ENCODE peak calls at places on chromosomes 16 and 17, in nine cellular contexts. T, L, U, O, R, J, I, V and M are unnamed samples.

GRCh38 chr16:12272264-12272663 is 295.7 kb downstream of the SNX29 start:
- DNase-seq in T (no peak), L (no peak), U (no peak), O (no peak), R (no peak), J (no peak), I (no peak), V (no peak), M (no peak)

GRCh38 chr16:69410285-69410990 is 14.0 kb upstream of the CYB5B start:
- DNase-seq in T (no peak), L (no peak), U (peak; percentile 80), O (no peak), R (no peak), J (no peak), I (no peak), V (no peak), M (no peak)

GRCh38 chr16:85542548-85542927 is 70.6 kb upstream of the GSE1 start:
- DNase-seq in T (no peak), L (no peak), U (no peak), O (no peak), R (peak; percentile 70), J (no peak), I (no peak), V (no peak), M (no peak)

GRCh38 chr17:42132941-42133340 is 10.3 kb downstream of the HSPB9 start:
- DNase-seq in T (no peak), L (peak; percentile 81), U (no peak), O (no peak), R (no peak), J (no peak), I (no peak), V (no peak), M (no peak)

GRCh38 chr16:19831678-19832077 is 53.0 kb downstream of the GPRC5B start:
- DNase-seq in T (no peak), L (no peak), U (peak; percentile 24), O (no peak), R (peak; percentile 31), J (no peak), I (no peak), V (no peak), M (no peak)

GRCh38 chr17:7712111-7712771 is 5.3 kb upstream of the DNAH2 start:
- DNase-seq in T (no peak), L (no peak), U (no peak), O (no peak), R (no peak), J (peak; percentile 70), I (no peak), V (peak; percentile 62), M (no peak)

GRCh38 chr17:40317345-40317873 is 8.4 kb downstream of the RARA start:
- DNase-seq in T (no peak), L (peak; percentile 50), U (peak; percentile 86), O (peak; percentile 81), R (peak; percentile 80), J (peak; percentile 68), I (no peak), V (peak; percentile 85), M (peak; percentile 52)

GRCh38 chr17:45428050-45428953 is 4.4 kb downstream of the ARHGAP27 start:
- DNase-seq in T (no peak), L (peak; percentile 86), U (peak; percentile 83), O (peak; percentile 78), R (peak; percentile 68), J (peak; percentile 94), I (peak; percentile 49), V (peak; percentile 96), M (peak; percentile 55)

GRCh38 chr16:1512774-1513173 is 19.6 kb downstream of the TELO2 start:
- DNase-seq in T (no peak), L (no peak), U (no peak), O (no peak), R (no peak), J (no peak), I (no peak), V (no peak), M (no peak)

GRCh38 chr16:84839054-84839453 is 19.3 kb downstream of the CRISPLD2 start:
- DNase-seq in T (no peak), L (no peak), U (no peak), O (peak; percentile 87), R (no peak), J (peak; percentile 29), I (no peak), V (no peak), M (no peak)

GRCh38 chr17:49342575-49342936 is 19.5 kb downstream of the ZNF652 start:
- DNase-seq in T (no peak), L (no peak), U (no peak), O (no peak), R (no peak), J (no peak), I (no peak), V (no peak), M (no peak)

GRCh38 chr16:84585472-84585871 is 32.4 kb downstream of the COTL1 start:
- DNase-seq in T (no peak), L (no peak), U (no peak), O (no peak), R (no peak), J (no peak), I (no peak), V (no peak), M (no peak)

GRCh38 chr17:50375858-50376538 is 3.0 kb downstream of the EME1 start:
- DNase-seq in T (no peak), L (no peak), U (no peak), O (no peak), R (no peak), J (peak; percentile 38), I (no peak), V (no peak), M (no peak)

GRCh38 chr16:84267380-84267779 is 27.3 kb upstream of the WFDC1 start:
- DNase-seq in T (no peak), L (no peak), U (no peak), O (no peak), R (no peak), J (no peak), I (no peak), V (no peak), M (no peak)

GRCh38 chr17:77546772-77547201 is 406.0 kb downstream of the SEC14L1 start:
- DNase-seq in T (no peak), L (no peak), U (no peak), O (no peak), R (no peak), J (peak; percentile 39), I (no peak), V (peak; percentile 55), M (no peak)

DNA sequence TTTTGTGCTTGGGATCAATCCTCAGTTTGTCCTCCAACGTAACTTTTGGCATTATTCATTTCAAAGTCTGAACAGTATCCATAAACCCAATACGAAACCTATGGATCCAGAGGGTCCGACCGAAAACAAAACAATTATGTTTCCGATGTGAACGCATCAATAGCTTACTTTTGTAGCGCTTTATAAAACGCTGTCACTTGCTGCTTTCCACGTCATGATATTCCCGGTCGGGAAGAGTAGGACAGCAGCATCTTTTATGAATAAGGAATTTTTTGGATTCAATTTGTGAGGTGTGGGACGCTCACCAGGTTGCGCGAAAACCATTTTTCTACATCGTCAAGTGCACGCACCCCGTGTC is 383.8 kb downstream of the ZFHX3 start:
- DNase-seq in T (no peak), L (no peak), U (no peak), O (no peak), R (no peak), J (no peak), I (no peak), V (no peak), M (no peak)
- H3K27ac ChIP-seq in T (peak overlapping the region; percentile 90), L (no peak overlapping the region), U (peak overlapping the region; percentile 87), O (peak overlapping the region; percentile 66), R (peak overlapping the region; percentile 93), J (peak overlapping the region; percentile 81), I (no peak overlapping the region), V (peak overlapping the region; percentile 85), M (no peak overlapping the region)

DNA sequence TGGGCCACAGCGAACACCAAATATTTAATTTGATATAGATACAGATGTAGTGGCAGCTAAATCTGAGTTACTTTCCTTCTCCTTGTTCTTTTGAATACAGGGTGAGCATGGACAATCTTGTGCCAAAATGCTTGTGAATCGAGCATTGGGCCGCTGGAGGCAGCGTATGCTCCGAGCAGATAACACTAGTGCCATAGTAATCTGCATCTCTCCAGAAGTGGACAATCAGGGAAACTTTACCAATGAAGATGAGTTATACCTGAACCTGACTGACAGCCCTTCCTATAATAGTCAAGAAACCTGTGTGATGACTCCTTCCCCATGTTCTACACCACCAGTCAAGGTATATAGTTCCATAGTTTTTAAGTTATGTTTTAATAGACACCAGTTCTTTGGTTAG is 21.2 kb upstream of the BCAS3 start:
- DNase-seq in T (no peak), L (no peak), U (no peak), O (no peak), R (peak; percentile 51), J (no peak), I (no peak), V (no peak), M (no peak)
- TF ChIP-seq CTCF in T (no peak), L (no peak), U (no peak), O (no peak), R (no peak), J (no peak), I (no peak), V (no peak), M (no peak)

GRCh38 chr16:21684199-21684598 is 20.4 kb downstream of the OTOA start:
- DNase-seq in T (no peak), L (no peak), U (peak; percentile 47), O (no peak), R (peak; percentile 49), J (peak; percentile 42), I (no peak), V (peak; percentile 82), M (no peak)
- TF ChIP-seq EP300 in T (no peak), L (no peak), U (no peak), O (no peak), R (no peak), J (no peak), I (no peak), V (no peak), M (no peak)

GRCh38 chr17:43517161-43517560 is 29.0 kb downstream of the ETV4 start:
- DNase-seq in T (peak; percentile 61), L (no peak), U (no peak), O (no peak), R (no peak), J (no peak), I (no peak), V (no peak), M (no peak)
- H3K27ac ChIP-seq in T (peak overlapping the region; percentile 91), L (no peak overlapping the region), U (no peak overlapping the region), O (no peak overlapping the region), R (no peak overlapping the region), J (no peak overlapping the region), I (no peak overlapping the region), V (no peak overlapping the region), M (no peak overlapping the region)